ENCODE peak calls at places on chromosome 9, in ten cellular contexts. O is dorsolateral prefrontal cortex, V is psoas muscle, N is uterus, I is WERI-Rb-1, E is transverse colon, C is brain microvascular endothelial cell, R is IMR-90, P is tibial nerve, X is heart left ventricle. K is an unnamed sample. For H3K27me3, the result is how much of the 10 kb centered on the place peaks cover.

GRCh38 chr9:22158983-22159382 is 149.9 kb upstream of the CDKN2B start:
- DNase-seq in O (no peak), V (peak), N (peak), I (no peak), E (peak), C (peak), R (peak), P (peak), X (peak), K (peak)

GRCh38 chr9:76987594-76988200 is 31.8 kb upstream of the FOXB2 start:
- DNase-seq in O (no peak), V (no peak), N (no peak), I (peak), E (peak), C (peak), R (peak), P (no peak), X (no peak), K (no peak)

GRCh38 chr9:99511723-99512122 is 289.6 kb downstream of the SEC61B start:
- DNase-seq in O (no peak), V (no peak), N (no peak), I (no peak), E (no peak), C (no peak), R (no peak), P (no peak), X (no peak), K (no peak)

GRCh38 chr9:83132768-83133167 is 69.8 kb upstream of the RASEF start:
- DNase-seq in O (no peak), V (no peak), N (no peak), I (no peak), E (no peak), C (no peak), R (no peak), P (no peak), X (no peak), K (no peak)

GRCh38 chr9:133677126-133678010 is 41.2 kb downstream of the DBH start:
- DNase-seq in O (no peak), V (no peak), N (no peak), I (no peak), E (no peak), C (no peak), R (no peak), P (no peak), X (peak), K (no peak)

GRCh38 chr9:123974471-123974870 is 37.1 kb upstream of the LHX2 start:
- DNase-seq in O (no peak), V (no peak), N (no peak), I (no peak), E (no peak), C (no peak), R (no peak), P (no peak), X (no peak), K (no peak)

GRCh38 chr9:80285325-80285724 is 713.6 kb downstream of the TLE4 start:
- DNase-seq in O (no peak), V (no peak), N (no peak), I (peak), E (no peak), C (peak), R (peak), P (peak), X (no peak), K (no peak)

GRCh38 chr9:76232861-76233499 is 161.2 kb downstream of the RFK start:
- DNase-seq in O (no peak), V (no peak), N (no peak), I (no peak), E (no peak), C (no peak), R (no peak), P (no peak), X (no peak), K (no peak)

GRCh38 chr9:89328064-89328463 is 9.8 kb downstream of the SECISBP2 start:
- DNase-seq in O (no peak), V (no peak), N (no peak), I (no peak), E (no peak), C (no peak), R (peak), P (no peak), X (no peak), K (no peak)

GRCh38 chr9:117178596-117179111 is 236.2 kb downstream of the ASTN2 start:
- DNase-seq in O (no peak), V (no peak), N (no peak), I (peak), E (no peak), C (no peak), R (peak), P (no peak), X (no peak), K (no peak)

GRCh38 chr9:91419222-91420191 is 4.1 kb downstream of the NFIL3 start:
- DNase-seq in O (no peak), V (peak), N (peak), I (no peak), E (peak), C (peak), R (peak), P (peak), X (peak), K (peak)

GRCh38 chr9:137670391-137671195 is 51.8 kb downstream of the EHMT1 start:
- DNase-seq in O (no peak), V (peak), N (no peak), I (peak), E (peak), C (no peak), R (no peak), P (no peak), X (peak), K (no peak)

GRCh38 chr9:13266172-13266571 is 13.3 kb downstream of the MPDZ start:
- DNase-seq in O (no peak), V (no peak), N (no peak), I (no peak), E (no peak), C (peak), R (peak), P (no peak), X (no peak), K (no peak)

GRCh38 chr9:97313243-97313642 is 5.8 kb downstream of the CCDC180 start:
- DNase-seq in O (no peak), V (no peak), N (no peak), I (no peak), E (no peak), C (no peak), R (no peak), P (no peak), X (no peak), K (no peak)

GRCh38 chr9:111158375-111158774 is 120.1 kb upstream of the LPAR1 start:
- DNase-seq in O (no peak), V (no peak), N (no peak), I (no peak), E (no peak), C (no peak), R (peak), P (peak), X (no peak), K (no peak)

GRCh38 chr9:125241000-125241862 is at the start of gene HSPA5:
- DNase-seq in O (peak), V (peak), N (peak), I (peak), E (peak), C (peak), R (peak), P (peak), X (peak), K (peak)
- TF ChIP-seq CTCF in O (peak), V (no peak), N (peak), I (peak), E (no peak), C (peak), R (no peak), P (no peak), X (no peak), K (peak)

GRCh38 chr9:127121628-127122175 is 733 bp downstream of the ANGPTL2 start:
- DNase-seq in O (no peak), V (no peak), N (no peak), I (no peak), E (no peak), C (no peak), R (peak), P (no peak), X (no peak), K (no peak)

GRCh38 chr9:127122176-127123151 is at the start of gene ANGPTL2:
- DNase-seq in O (peak), V (peak), N (peak), I (peak), E (peak), C (peak), R (peak), P (peak), X (peak), K (peak)

GRCh38 chr9:127124091-127124490 is 1.7 kb upstream of the ANGPTL2 start:
- DNase-seq in O (no peak), V (no peak), N (no peak), I (no peak), E (no peak), C (no peak), R (no peak), P (no peak), X (no peak), K (no peak)

GRCh38 chr9:127124792-127125191 is 2.4 kb upstream of the ANGPTL2 start:
- DNase-seq in O (no peak), V (no peak), N (no peak), I (no peak), E (no peak), C (no peak), R (no peak), P (no peak), X (no peak), K (no peak)

DNA sequence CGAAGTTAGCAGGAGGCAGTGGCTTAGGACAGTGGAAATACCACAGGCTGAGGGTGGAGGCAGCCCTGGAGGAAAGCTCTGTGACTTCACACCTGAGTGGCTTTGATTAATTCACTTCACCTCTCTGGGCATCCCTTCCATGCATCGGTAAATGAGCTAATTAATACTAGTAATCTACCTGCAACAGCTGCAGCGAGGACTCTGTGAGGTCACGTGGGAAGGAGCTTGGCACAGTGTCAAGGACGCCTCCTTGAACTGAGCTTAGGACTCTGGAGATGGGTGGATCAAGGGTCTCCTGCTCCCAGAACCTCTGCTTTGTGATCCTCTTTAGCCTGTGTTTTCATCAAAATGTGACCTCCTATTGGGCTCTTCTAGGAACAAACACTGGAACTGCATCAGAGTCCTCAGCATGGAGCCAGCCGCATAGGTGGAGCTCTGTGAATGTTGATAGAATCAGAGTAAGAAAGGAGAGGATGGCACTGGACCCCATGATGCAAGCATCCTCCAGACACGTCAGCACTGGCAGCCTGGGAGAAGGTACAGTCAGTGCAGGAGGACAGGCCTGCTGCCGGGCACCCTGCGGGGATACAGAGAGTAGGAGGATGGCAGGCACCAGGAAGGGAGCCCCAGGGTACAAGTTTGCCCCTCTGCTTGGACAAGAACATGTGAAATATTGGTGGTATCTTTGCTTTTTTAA is 952 bp upstream of the ANGPTL2 start:
- DNase-seq in O (peak), V (no peak), N (peak), I (peak), E (no peak), C (no peak), R (no peak), P (peak), X (peak), K (no peak)
- H3K4me3 ChIP-seq in O (peak), V (peak), N (peak), I (peak), E (no peak), C (peak), R (no peak), P (peak), X (peak), K (peak)

DNA sequence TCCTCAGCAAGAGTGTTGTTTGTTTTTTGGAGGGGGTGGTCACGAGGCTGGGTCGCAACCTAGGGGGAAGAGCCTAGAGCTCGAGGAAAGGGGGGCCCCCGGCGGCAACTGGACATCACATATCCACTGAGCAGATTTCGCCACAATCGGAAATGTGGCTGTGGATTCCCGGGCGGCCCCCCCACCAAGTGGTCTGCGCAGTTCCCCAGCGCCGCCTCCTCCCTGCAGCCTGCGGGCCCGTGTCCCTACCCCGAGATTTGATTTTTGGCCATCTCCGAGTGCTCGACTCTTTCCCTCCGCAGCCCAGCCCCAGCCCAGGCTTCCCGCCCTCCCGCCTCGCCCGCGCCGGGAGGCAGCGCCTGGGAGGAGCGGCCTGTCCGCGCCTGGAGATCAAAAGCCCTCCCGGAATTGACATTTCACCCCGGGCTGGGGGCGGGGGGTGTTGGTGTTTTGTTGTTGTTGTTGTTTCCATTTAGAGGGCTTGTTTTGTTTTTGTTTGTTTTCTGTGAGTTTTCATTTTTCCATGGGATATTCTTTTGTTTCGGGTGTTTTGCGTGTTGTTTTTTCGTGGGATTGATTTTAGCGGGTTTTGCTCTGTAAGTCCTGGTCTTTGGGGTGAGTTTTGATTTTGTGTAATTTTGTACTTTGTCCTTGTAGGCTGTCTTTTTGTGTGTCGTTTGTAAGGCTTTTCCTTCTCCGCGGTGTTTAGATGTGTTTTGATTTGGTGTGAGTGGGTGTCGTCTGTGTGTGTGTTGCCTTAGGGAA is 1.6 kb upstream of the PAX5 start:
- DNase-seq in O (no peak), V (no peak), N (no peak), I (no peak), E (no peak), C (no peak), R (no peak), P (no peak), X (no peak), K (no peak)
- H3K27me3 ChIP-seq in O (half or more), V (half or more), N (under half), I (under half), E (half or more), C (half or more), R (half or more), P (half or more), X (half or more), K (half or more)

GRCh38 chr9:26781906-26782305 is 110.7 kb downstream of the CAAP1 start:
- DNase-seq in O (no peak), V (no peak), N (no peak), I (no peak), E (no peak), C (no peak), R (no peak), P (no peak), X (no peak), K (no peak)
- TF ChIP-seq CTCF in O (no peak), V (no peak), N (no peak), I (no peak), E (no peak), C (no peak), R (no peak), P (no peak), X (no peak), K (no peak)

GRCh38 chr9:128153947-128154695 is 4.9 kb downstream of the LCN2 start:
- DNase-seq in O (no peak), V (no peak), N (no peak), I (no peak), E (no peak), C (no peak), R (no peak), P (no peak), X (peak), K (no peak)

GRCh38 chr9:128151343-128152132 is 2.3 kb downstream of the LCN2 start:
- DNase-seq in O (no peak), V (no peak), N (no peak), I (no peak), E (no peak), C (no peak), R (no peak), P (no peak), X (peak), K (peak)

GRCh38 chr9:128152781-128153116 is 3.5 kb downstream of the LCN2 start:
- DNase-seq in O (no peak), V (no peak), N (no peak), I (no peak), E (no peak), C (no peak), R (no peak), P (no peak), X (peak), K (no peak)

GRCh38 chr9:128152133-128152780 is 3.0 kb downstream of the LCN2 start:
- DNase-seq in O (no peak), V (no peak), N (no peak), I (no peak), E (no peak), C (no peak), R (no peak), P (no peak), X (peak), K (no peak)

GRCh38 chr9:128153117-128153946 is 4.1 kb downstream of the LCN2 start:
- DNase-seq in O (no peak), V (no peak), N (no peak), I (no peak), E (no peak), C (no peak), R (no peak), P (no peak), X (no peak), K (no peak)
- H3K4me3 ChIP-seq in O (no peak), V (no peak), N (no peak), I (no peak), E (no peak), C (no peak), R (no peak), P (no peak), X (no peak), K (no peak)

GRCh38 chr9:92730897-92731296 is 33.7 kb downstream of the BICD2 start:
- DNase-seq in O (no peak), V (no peak), N (no peak), I (no peak), E (no peak), C (no peak), R (no peak), P (no peak), X (no peak), K (no peak)
- H3K27me3 ChIP-seq in O (under half), V (under half), N (under half), I (under half), E (under half), C (under half), R (under half), P (under half), X (under half), K (under half)

DNA sequence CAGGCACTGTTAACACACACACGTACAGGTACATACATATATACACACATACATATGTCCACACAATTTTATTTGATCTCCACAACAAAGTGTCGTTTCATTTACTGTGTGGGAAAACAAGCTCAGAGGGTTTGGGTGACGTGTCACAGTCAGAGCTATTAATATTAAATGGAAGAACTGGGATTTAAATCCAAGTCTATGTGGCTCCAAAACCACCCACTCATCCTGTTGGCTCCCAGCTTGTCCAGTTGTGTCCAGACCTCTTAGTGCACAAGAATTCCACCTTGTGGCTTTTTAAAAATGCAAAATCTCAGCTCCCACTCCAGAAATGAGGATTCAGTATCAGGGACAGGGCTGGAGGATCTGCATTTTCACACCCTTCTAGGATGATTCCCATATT is 52.3 kb upstream of the PTPDC1 start:
- DNase-seq in O (no peak), V (no peak), N (no peak), I (no peak), E (no peak), C (no peak), R (no peak), P (no peak), X (no peak), K (no peak)
- TF ChIP-seq CTCF in O (no peak), V (no peak), N (no peak), I (no peak), E (no peak), C (no peak), R (no peak), P (no peak), X (no peak), K (no peak)

GRCh38 chr9:72733896-72734295 is 212.5 kb downstream of the TMC1 start:
- DNase-seq in O (no peak), V (no peak), N (no peak), I (no peak), E (no peak), C (no peak), R (no peak), P (no peak), X (no peak), K (no peak)

GRCh38 chr9:72734631-72735030 is 213.2 kb downstream of the TMC1 start:
- DNase-seq in O (no peak), V (no peak), N (no peak), I (no peak), E (no peak), C (no peak), R (no peak), P (no peak), X (no peak), K (no peak)
- H3K4me3 ChIP-seq in O (no peak), V (no peak), N (no peak), I (no peak), E (no peak), C (no peak), R (no peak), P (no peak), X (no peak), K (no peak)